ENCODE peak calls at places on chromosome 16, in five cellular contexts. R is CD8-positive, alpha-beta T cell; Z is kidney epithelial cell; G is uterus; K is MM.1S. B is an unnamed sample.

GRCh38 chr16:69563605-69564580 is 1.9 kb upstream of the NFAT5 start:
- DNase-seq in Z (no peak), K (peak; percentile 54), G (no peak), R (no peak), B (peak; percentile 84)

GRCh38 chr16:24537474-24538337 is 1.7 kb upstream of the RBBP6 start:
- DNase-seq in Z (no peak), R (no peak), K (no peak), G (no peak), B (no peak)

GRCh38 chr16:66304151-66304550 is 62.3 kb upstream of the CDH5 start:
- DNase-seq in K (peak; percentile 27), R (no peak), Z (no peak), G (no peak), B (no peak)

GRCh38 chr16:30028438-30029093 is 2.5 kb downstream of the TLCD3B start:
- DNase-seq in G (no peak), R (no peak), K (peak; percentile 30), Z (no peak), B (no peak)

GRCh38 chr16:83955218-83956130 is 2.4 kb downstream of the OSGIN1 start:
- DNase-seq in G (no peak), K (no peak), Z (no peak), R (no peak), B (no peak)

GRCh38 chr16:65876624-65877023 is 489.9 kb upstream of the CDH5 start:
- DNase-seq in K (no peak), R (no peak), Z (no peak), G (no peak), B (no peak)

GRCh38 chr16:29653436-29653835 is 9.6 kb upstream of the SPN start:
- DNase-seq in Z (no peak), K (no peak), G (no peak), R (no peak), B (no peak)

GRCh38 chr16:2081685-2082084 is 33.9 kb downstream of the TSC2 start:
- DNase-seq in G (no peak), K (no peak), R (no peak), Z (no peak), B (no peak)

GRCh38 chr16:11707679-11708197 is 34.9 kb downstream of the TXNDC11 start:
- DNase-seq in G (no peak), R (no peak), K (no peak), Z (no peak), B (no peak)

GRCh38 chr16:56334761-56335160 is 90.6 kb downstream of the AMFR start:
- DNase-seq in Z (no peak), R (no peak), G (no peak), K (no peak), B (peak; percentile 78)

GRCh38 chr16:77298638-77299360 is 99.6 kb downstream of the SYCE1L start:
- DNase-seq in G (peak; percentile 36), Z (peak; percentile 98), R (no peak), K (no peak), B (peak; percentile 91)

GRCh38 chr16:80023865-80024264 is 423.3 kb upstream of the MAF start:
- DNase-seq in R (no peak), Z (no peak), K (no peak), G (no peak), B (peak; percentile 77)

GRCh38 chr16:48385272-48385953 is at the start of gene SIAH1:
- DNase-seq in Z (no peak), K (peak; percentile 82), G (peak; percentile 79), R (peak; percentile 85), B (peak; percentile 46)

GRCh38 chr16:15857779-15858560 is 1.1 kb upstream of the MYH11 start:
- DNase-seq in K (no peak), Z (no peak), G (peak; percentile 79), R (no peak), B (no peak)

GRCh38 chr16:70627696-70628095 is 18.7 kb upstream of the IL34 start:
- DNase-seq in K (no peak), R (no peak), G (no peak), Z (no peak), B (no peak)

GRCh38 chr16:68985268-68985667 is 120.2 kb upstream of the HAS3 start:
- DNase-seq in G (no peak), Z (no peak), K (no peak), R (no peak), B (peak; percentile 71)

GRCh38 chr16:27408602-27409031 is 6.6 kb downstream of the IL21R start:
- DNase-seq in K (no peak), R (no peak), G (no peak), Z (no peak), B (peak; percentile 75)

GRCh38 chr16:24526701-24527470 is 12.5 kb upstream of the RBBP6 start:
- DNase-seq in G (no peak), R (no peak), Z (no peak), K (no peak), B (peak; percentile 64)

GRCh38 chr16:1331712-1332617 is 1.5 kb upstream of the BAIAP3 start:
- DNase-seq in K (peak; percentile 93), R (peak; percentile 40), G (peak; percentile 61), Z (peak; percentile 72), B (no peak)

GRCh38 chr16:29806641-29807425 is 504 bp downstream of the MAZ start:
- DNase-seq in G (peak; percentile 67), K (peak; percentile 69), R (no peak), Z (no peak), B (no peak)

GRCh38 chr16:6377956-6378355 is 954.7 kb upstream of the RBFOX1 start:
- DNase-seq in G (no peak), K (no peak), Z (no peak), R (no peak), B (no peak)

GRCh38 chr16:55876854-55877253 is 1.7 kb upstream of the CES5A start:
- DNase-seq in R (no peak), Z (peak; percentile 48), G (no peak), K (no peak), B (no peak)

GRCh38 chr16:54282923-54283734 is 3.5 kb downstream of the IRX3 start:
- DNase-seq in G (no peak), R (no peak), Z (no peak), K (no peak), B (no peak)

GRCh38 chr16:54281535-54282201 is 4.9 kb downstream of the IRX3 start:
- DNase-seq in G (no peak), Z (no peak), R (no peak), K (no peak), B (no peak)

GRCh38 chr16:54283735-54284318 is 2.8 kb downstream of the IRX3 start:
- DNase-seq in K (no peak), R (no peak), Z (no peak), G (no peak), B (no peak)

GRCh38 chr16:54280751-54281150 is 5.8 kb downstream of the IRX3 start:
- DNase-seq in G (no peak), Z (no peak), R (no peak), K (no peak), B (peak; percentile 77)

DNA sequence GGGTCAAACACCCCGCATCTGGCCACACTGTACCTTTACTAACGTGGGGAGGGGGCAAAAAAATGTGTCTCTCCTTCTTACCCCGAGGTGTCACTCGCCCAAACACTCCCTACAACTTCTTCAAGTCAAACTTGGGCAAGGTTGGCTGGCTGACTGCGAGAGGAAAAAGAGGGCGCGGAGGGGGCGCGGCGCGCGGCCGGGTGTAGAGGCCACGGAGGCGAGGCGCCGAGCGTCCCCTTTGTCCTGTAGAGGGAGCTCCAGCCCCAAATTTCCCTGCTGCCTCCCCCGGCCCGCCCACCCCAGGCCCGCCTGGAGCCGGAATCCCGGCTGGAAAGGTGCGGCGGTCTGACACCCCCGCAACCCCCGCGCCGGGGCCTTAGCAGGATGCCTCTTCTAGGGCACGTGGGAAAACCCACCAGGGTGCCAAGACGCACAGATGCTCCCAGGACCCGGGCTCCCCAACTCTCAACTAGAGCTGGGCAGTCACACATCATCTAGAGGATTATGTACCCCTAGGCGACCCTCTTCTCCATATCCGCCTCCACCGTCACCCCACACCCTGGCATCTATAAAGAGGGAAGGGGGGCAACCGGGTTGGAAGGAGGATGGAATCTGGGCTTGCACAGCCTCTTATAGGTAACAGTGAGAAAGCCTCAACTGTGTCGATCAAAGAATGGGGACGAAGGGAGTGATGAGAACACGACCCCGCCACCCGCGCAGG is 4.2 kb downstream of the IRX3 start:
- DNase-seq in Z (no peak), R (no peak), G (no peak), K (no peak), B (no peak)
- H3K4me3 ChIP-seq in Z (no peak overlapping the region), R (no peak overlapping the region), G (no peak overlapping the region), K (no peak overlapping the region), B (peak overlapping the region; percentile 90)

DNA sequence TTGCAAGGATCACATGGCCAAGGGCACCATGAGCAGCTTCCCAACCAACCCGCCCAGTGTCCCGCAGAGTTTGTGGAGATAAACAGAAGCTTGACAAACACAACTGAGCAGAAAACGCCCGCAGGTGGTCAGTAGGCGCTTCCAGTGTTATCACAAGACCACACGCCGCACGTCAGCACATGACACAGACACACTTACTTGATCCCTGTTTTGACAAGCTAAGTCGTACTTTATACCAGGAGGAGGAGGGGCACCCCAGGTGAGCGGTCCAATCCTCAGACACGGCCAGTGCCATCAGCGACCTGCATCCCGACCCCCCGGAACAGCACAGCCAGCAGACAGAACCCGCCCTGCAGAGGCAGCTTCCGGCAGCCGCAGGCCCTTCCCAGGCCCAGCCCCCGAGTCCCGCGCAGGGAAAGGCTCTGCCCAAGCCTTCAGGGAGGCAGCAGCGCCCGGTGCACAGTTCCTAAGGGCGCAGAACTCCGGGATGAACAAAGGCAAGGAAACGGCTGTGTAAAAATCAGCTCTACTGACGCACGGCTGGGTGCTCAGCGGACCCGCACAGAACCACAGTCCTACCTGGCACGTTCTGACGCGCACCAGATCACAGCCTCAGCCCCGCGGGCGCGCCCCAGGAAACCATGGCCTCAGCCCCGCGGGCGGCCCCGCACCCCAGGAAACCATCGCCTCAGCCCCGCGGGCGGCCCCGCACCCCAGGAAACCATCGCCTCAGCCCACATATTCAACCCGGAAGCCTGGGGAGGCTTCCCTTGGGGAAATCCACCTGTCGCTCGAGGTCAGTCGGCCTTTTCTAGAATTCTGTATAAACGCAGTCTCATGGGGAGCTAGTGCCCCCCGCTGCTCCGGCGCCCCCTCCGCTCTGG is 27.8 kb downstream of the AXIN1 start:
- DNase-seq in K (no peak), R (peak; percentile 46), G (no peak), Z (no peak), B (no peak)
- H3K4me3 ChIP-seq in K (no peak overlapping the region), R (peak overlapping the region; percentile 41), G (no peak overlapping the region), Z (no peak overlapping the region), B (no peak overlapping the region)

GRCh38 chr16:73323880-73324279 is 276.0 kb upstream of the ZFHX3 start:
- DNase-seq in Z (no peak), G (no peak), K (no peak), R (no peak), B (no peak)
- H3K4me3 ChIP-seq in Z (no peak overlapping the region), G (no peak overlapping the region), K (no peak overlapping the region), R (no peak overlapping the region), B (no peak overlapping the region)

DNA sequence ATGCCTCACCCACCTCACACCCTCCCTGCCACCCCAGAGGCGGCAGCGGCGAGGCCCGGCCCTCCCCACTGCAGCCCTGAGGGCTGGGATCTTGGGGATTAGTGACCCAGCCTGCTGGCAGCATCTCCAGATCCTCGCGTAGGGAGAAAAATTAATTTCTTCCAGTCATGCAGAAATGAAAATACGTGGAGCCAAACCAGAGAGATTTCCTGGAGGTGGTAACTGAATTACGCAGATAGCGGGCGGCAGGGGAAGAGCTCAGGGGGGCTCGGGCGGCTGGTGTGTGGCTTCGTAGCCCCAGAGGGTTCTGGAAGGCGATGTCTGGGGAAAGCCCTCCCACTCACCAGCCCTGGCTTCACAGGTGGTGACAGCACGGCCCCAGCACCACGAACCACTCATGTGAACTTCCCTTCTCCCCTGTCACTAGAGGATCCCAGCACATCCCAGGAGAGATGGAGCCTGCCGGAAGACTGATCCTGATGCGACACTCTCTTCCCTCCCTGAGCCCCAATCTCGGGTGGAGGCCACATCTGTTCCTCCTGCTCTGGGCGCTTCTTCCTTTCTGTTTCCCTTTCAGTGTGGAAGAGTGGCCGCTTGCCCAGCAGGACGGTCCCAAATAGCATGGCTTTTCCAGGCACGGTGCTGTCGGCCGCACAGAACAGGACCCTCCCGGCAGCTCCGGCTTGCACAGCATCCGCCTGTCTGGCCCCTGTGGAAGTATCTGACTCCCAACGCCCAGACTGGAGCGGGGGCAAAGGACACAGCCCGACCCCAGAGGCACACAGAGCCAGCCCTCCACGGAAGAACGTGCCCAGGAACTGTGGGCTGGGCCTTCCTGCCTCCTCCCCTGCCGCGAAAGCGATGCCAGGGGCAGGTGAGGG is 37.8 kb downstream of the CBFA2T3 start:
- DNase-seq in Z (no peak), G (no peak), K (no peak), R (no peak), B (no peak)
- H3K4me3 ChIP-seq in Z (no peak overlapping the region), G (no peak overlapping the region), K (no peak overlapping the region), R (no peak overlapping the region), B (no peak overlapping the region)

B was measured in bronchial epithelial cell.